ENCODE peak calls at places on chromosomes 2 and 18, in nine cellular contexts. K, N, X, L, T, W, U, I and F are unnamed samples.

GRCh38 chr2:136932700-136933099 is 167.4 kb downstream of the THSD7B start:
- DNase-seq in K (no peak), N (no peak), X (no peak), L (peak), T (peak), W (no peak), U (peak), I (peak), F (peak)

GRCh38 chr2:160916300-160916699 is 243.9 kb upstream of the TANK start:
- DNase-seq in K (no peak), N (no peak), X (no peak), L (no peak), T (no peak), W (no peak), U (no peak), I (peak), F (peak)

GRCh38 chr2:129819855-129820254 is 159.6 kb upstream of the RAB6C start:
- DNase-seq in K (no peak), N (no peak), X (no peak), L (no peak), T (no peak), W (no peak), U (no peak), I (no peak), F (no peak)

GRCh38 chr2:238202326-238203103 is 980 bp downstream of the ILKAP start:
- DNase-seq in K (no peak), N (no peak), X (peak), L (no peak), T (peak), W (no peak), U (peak), I (peak), F (no peak)

GRCh38 chr18:8824846-8825245 is 119.5 kb downstream of the MTCL1 start:
- DNase-seq in K (no peak), N (no peak), X (no peak), L (no peak), T (no peak), W (no peak), U (no peak), I (no peak), F (no peak)

GRCh38 chr18:78729099-78729467 is 250.5 kb upstream of the SALL3 start:
- DNase-seq in K (no peak), N (no peak), X (no peak), L (no peak), T (no peak), W (no peak), U (no peak), I (no peak), F (no peak)

GRCh38 chr2:64262068-64262467 is 117.8 kb upstream of the PELI1 start:
- DNase-seq in K (no peak), N (no peak), X (no peak), L (no peak), T (no peak), W (no peak), U (no peak), I (peak), F (no peak)

GRCh38 chr2:215764441-215765048 is 248.8 kb downstream of the MREG start:
- DNase-seq in K (no peak), N (no peak), X (peak), L (peak), T (no peak), W (no peak), U (peak), I (peak), F (peak)

GRCh38 chr2:136130511-136130910 is 12.6 kb upstream of the CXCR4 start:
- DNase-seq in K (no peak), N (no peak), X (no peak), L (peak), T (no peak), W (no peak), U (no peak), I (no peak), F (no peak)

GRCh38 chr2:101002562-101003277 is 631 bp downstream of the RPL31 start:
- DNase-seq in K (no peak), N (no peak), X (no peak), L (peak), T (peak), W (no peak), U (no peak), I (peak), F (no peak)

GRCh38 chr2:186349508-186349907 is 136.6 kb upstream of the ZC3H15 start:
- DNase-seq in K (no peak), N (no peak), X (peak), L (peak), T (no peak), W (no peak), U (peak), I (peak), F (peak)

GRCh38 chr2:83196225-83196624 is 1262.9 kb downstream of the SUCLG1 start:
- DNase-seq in K (no peak), N (no peak), X (peak), L (peak), T (peak), W (no peak), U (peak), I (peak), F (peak)

GRCh38 chr2:128300621-128301020 is 18.0 kb downstream of the HS6ST1 start:
- DNase-seq in K (no peak), N (no peak), X (no peak), L (no peak), T (no peak), W (no peak), U (no peak), I (no peak), F (no peak)

GRCh38 chr2:202909394-202910192 is 1.9 kb downstream of the WDR12 start:
- DNase-seq in K (no peak), N (no peak), X (no peak), L (no peak), T (no peak), W (no peak), U (no peak), I (no peak), F (no peak)

GRCh38 chr18:66558773-66559172 is 45.1 kb downstream of the CDH19 start:
- DNase-seq in K (no peak), N (no peak), X (peak), L (peak), T (no peak), W (no peak), U (peak), I (no peak), F (no peak)

GRCh38 chr2:194333091-194333490 is 1323.9 kb upstream of the SLC39A10 start:
- DNase-seq in K (no peak), N (no peak), X (no peak), L (no peak), T (no peak), W (no peak), U (no peak), I (no peak), F (no peak)

GRCh38 chr2:64354857-64355680 is 98.9 kb upstream of the LGALSL start:
- DNase-seq in K (no peak), N (no peak), X (peak), L (peak), T (no peak), W (no peak), U (peak), I (no peak), F (peak)

GRCh38 chr2:41741951-41742563 is 305.8 kb upstream of the PKDCC start:
- DNase-seq in K (no peak), N (no peak), X (no peak), L (no peak), T (no peak), W (no peak), U (no peak), I (no peak), F (no peak)

GRCh38 chr18:50113726-50114125 is 81.2 kb downstream of the MYO5B start:
- DNase-seq in K (no peak), N (no peak), X (no peak), L (no peak), T (no peak), W (no peak), U (no peak), I (no peak), F (no peak)

GRCh38 chr2:237171396-237171795 is 85.7 kb downstream of the COPS8 start:
- DNase-seq in K (no peak), N (no peak), X (peak), L (peak), T (no peak), W (peak), U (peak), I (peak), F (peak)

GRCh38 chr2:233865838-233866237 is 2.3 kb downstream of the MSL3B start:
- DNase-seq in K (no peak), N (no peak), X (no peak), L (peak), T (peak), W (no peak), U (no peak), I (no peak), F (no peak)

GRCh38 chr2:143261986-143262784 is 133.0 kb downstream of the ARHGAP15 start:
- DNase-seq in K (no peak), N (no peak), X (no peak), L (no peak), T (no peak), W (no peak), U (no peak), I (no peak), F (no peak)

GRCh38 chr2:18503686-18504085 is 56.8 kb downstream of the RDH14 start:
- DNase-seq in K (no peak), N (no peak), X (no peak), L (no peak), T (no peak), W (no peak), U (no peak), I (no peak), F (no peak)

GRCh38 chr2:85769236-85769986 is 15.6 kb downstream of the ATOH8 start:
- DNase-seq in K (no peak), N (no peak), X (no peak), L (no peak), T (peak), W (no peak), U (no peak), I (no peak), F (no peak)
- TF ChIP-seq CTCF in K (peak), N (no peak), X (peak), L (peak), T (peak), W (peak), U (peak), I (peak), F (peak)

GRCh38 chr2:45404807-45405297 is 206.2 kb downstream of the SRBD1 start:
- DNase-seq in K (no peak), N (no peak), X (peak), L (no peak), T (no peak), W (no peak), U (no peak), I (no peak), F (no peak)
- TF ChIP-seq CTCF in K (no peak), N (no peak), X (no peak), L (no peak), T (no peak), W (no peak), U (no peak), I (no peak), F (no peak)

DNA sequence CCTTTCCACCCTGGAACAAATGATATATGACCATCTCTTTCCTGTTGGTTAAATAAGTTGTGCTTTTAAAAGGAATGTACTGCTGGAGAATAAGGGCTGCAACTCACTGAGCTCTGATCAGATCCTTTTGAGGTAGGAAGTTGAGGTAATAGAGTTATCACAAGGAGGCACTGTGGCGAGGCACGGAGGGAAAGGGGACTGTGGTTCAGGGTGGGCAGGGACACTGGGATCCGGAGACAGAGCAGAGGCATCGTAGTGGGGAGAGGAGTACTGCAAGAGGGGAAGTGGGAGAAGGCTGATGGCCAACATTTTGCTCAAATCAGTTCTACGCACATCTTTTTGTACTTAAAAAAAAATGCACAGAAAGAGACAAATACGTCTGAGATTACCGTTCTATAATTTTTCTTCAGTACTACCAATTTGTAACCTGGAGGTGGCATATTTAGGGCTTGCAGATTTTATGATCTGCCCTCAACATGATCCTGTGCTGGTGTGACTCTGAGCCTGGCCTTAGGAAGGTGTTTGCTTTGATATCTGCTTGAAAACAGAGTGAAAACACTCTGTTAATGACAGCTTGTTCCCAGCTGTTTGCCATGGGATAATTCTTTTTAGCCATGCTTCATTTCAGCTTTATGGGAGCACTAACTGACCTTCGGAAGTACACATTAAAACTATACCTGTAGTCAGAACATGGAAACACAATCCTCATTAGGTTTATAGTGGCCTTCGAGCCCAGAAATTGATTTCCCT is 168.1 kb downstream of the KCNE4 start:
- DNase-seq in K (no peak), N (no peak), X (no peak), L (no peak), T (no peak), W (no peak), U (no peak), I (no peak), F (no peak)
- TF ChIP-seq CTCF in K (no peak), N (no peak), X (no peak), L (no peak), T (no peak), W (no peak), U (no peak), I (no peak), F (no peak)

GRCh38 chr2:74532222-74532621 is 2.5 kb downstream of the HTRA2 start:
- DNase-seq in K (no peak), N (no peak), X (no peak), L (peak), T (no peak), W (no peak), U (peak), I (peak), F (peak)
- TF ChIP-seq CTCF in K (peak), N (peak), X (peak), L (peak), T (no peak), W (no peak), U (peak), I (peak), F (peak)

GRCh38 chr2:74806355-74806839 is 27.5 kb upstream of the HK2 start:
- DNase-seq in K (no peak), N (no peak), X (no peak), L (no peak), T (no peak), W (no peak), U (no peak), I (no peak), F (no peak)
- TF ChIP-seq CTCF in K (no peak), N (no peak), X (no peak), L (no peak), T (no peak), W (no peak), U (no peak), I (no peak), F (no peak)

GRCh38 chr18:42268793-42269192 is 313.8 kb downstream of the PIK3C3 start:
- DNase-seq in K (no peak), N (no peak), X (peak), L (no peak), T (no peak), W (no peak), U (no peak), I (no peak), F (no peak)

GRCh38 chr18:42275138-42275535 is 320.1 kb downstream of the PIK3C3 start:
- DNase-seq in K (no peak), N (no peak), X (no peak), L (no peak), T (peak), W (no peak), U (no peak), I (no peak), F (no peak)

GRCh38 chr18:42275949-42276730 is 321.1 kb downstream of the PIK3C3 start:
- DNase-seq in K (no peak), N (no peak), X (no peak), L (no peak), T (no peak), W (no peak), U (no peak), I (no peak), F (no peak)

GRCh38 chr18:42271656-42272355 is 316.8 kb downstream of the PIK3C3 start:
- DNase-seq in K (no peak), N (no peak), X (no peak), L (no peak), T (no peak), W (no peak), U (no peak), I (no peak), F (no peak)

DNA sequence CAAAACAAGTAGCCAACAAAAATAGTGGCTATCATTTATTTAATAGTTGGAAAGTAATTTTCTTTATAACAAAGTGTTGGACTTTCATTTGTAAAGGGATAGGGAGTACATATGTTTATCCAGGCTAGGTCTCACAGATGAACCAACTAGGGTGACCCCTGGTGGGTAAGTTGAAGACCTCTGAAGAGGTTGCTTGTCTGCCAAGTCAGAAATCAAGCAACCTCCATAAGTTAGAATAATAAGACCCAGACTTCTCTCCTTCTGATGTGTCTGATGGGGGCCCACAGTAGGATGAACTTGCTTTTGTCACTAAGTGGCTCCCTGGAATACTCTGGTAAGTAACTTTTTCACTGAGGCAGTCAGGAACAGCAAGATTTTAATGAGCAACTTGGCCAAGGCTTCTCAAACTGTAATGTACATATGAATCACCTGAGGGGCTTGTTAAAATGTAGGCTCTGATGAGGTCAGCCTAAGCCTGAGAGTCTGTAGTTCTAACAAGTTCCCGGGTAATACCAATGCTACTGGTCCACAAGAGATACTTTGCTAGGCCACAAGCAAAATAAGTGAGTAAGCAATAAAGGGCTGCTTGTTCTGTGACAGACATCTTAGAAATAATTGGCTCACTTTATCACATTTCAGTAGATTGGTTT is 319.6 kb downstream of the PIK3C3 start:
- DNase-seq in K (no peak), N (no peak), X (no peak), L (peak), T (peak), W (no peak), U (peak), I (no peak), F (peak)
- TF ChIP-seq CTCF in K (peak), N (no peak), X (peak), L (peak), T (peak), W (no peak), U (no peak), I (no peak), F (peak)